ENCODE peak calls at places on chromosome 14, in four cellular contexts. N, K, A and C are unnamed samples.

GRCh38 chr14:23494223-23494622 is 24.7 kb downstream of the NGDN start:
- DNase-seq in N (peak; percentile 82), K (no peak), A (no peak), C (no peak)

GRCh38 chr14:29930283-29930682 is 2.6 kb upstream of the PRKD1 start:
- DNase-seq in N (peak; percentile 69), K (no peak), A (no peak), C (no peak)

GRCh38 chr14:101227611-101228594 is 324.4 kb upstream of the RTL1 start:
- DNase-seq in N (no peak), K (no peak), A (no peak), C (no peak)

GRCh38 chr14:87529081-87529480 is 463.9 kb downstream of the GALC start:
- DNase-seq in N (no peak), K (no peak), A (no peak), C (no peak)

GRCh38 chr14:55353686-55354467 is 57.8 kb downstream of the ATG14 start:
- DNase-seq in N (no peak), K (no peak), A (no peak), C (peak; percentile 26)

GRCh38 chr14:31414190-31414833 is 6.0 kb downstream of the HEATR5A start:
- DNase-seq in N (peak; percentile 13), K (no peak), A (no peak), C (no peak)

GRCh38 chr14:106459971-106460730 is 933.8 kb downstream of the TMEM121 start:
- DNase-seq in N (no peak), K (no peak), A (no peak), C (peak; percentile 20)

GRCh38 chr14:67547224-67547780 is 14.2 kb downstream of the PLEKHH1 start:
- DNase-seq in N (no peak), K (no peak), A (no peak), C (no peak)

GRCh38 chr14:70894868-70895267 is 12.4 kb upstream of the PCNX1 start:
- DNase-seq in N (no peak), K (no peak), A (no peak), C (no peak)

GRCh38 chr14:97641827-97642226 is 844.6 kb downstream of the VRK1 start:
- DNase-seq in N (no peak), K (peak; percentile 11), A (no peak), C (no peak)

GRCh38 chr14:35285168-35285990 is 6.8 kb upstream of the PSMA6 start:
- DNase-seq in N (no peak), K (no peak), A (no peak), C (no peak)

GRCh38 chr14:54447231-54447692 is 6.1 kb upstream of the CNIH1 start:
- DNase-seq in N (peak; percentile 86), K (no peak), A (no peak), C (peak; percentile 78)

GRCh38 chr14:45177081-45177480 is 41.4 kb downstream of the FANCM start:
- DNase-seq in N (peak; percentile 95), K (no peak), A (no peak), C (no peak)

GRCh38 chr14:52926994-52927393 is 23.9 kb downstream of the FERMT2 start:
- DNase-seq in N (peak; percentile 55), K (no peak), A (no peak), C (no peak)

GRCh38 chr14:35909675-35910074 is 83.5 kb downstream of the BRMS1L start:
- DNase-seq in N (no peak), K (no peak), A (no peak), C (peak; percentile 44)

GRCh38 chr14:95477411-95478089 is 38.9 kb downstream of the SYNE3 start:
- DNase-seq in N (no peak), K (no peak), A (no peak), C (no peak)

GRCh38 chr14:71050227-71050823 is 143.1 kb downstream of the PCNX1 start:
- DNase-seq in N (peak; percentile 27), K (no peak), A (no peak), C (no peak)

GRCh38 chr14:21846227-21846885 is 172.7 kb upstream of the OR4E1 start:
- DNase-seq in N (peak; percentile 17), K (peak; percentile 17), A (peak; percentile 47), C (peak; percentile 49)

GRCh38 chr14:98197933-98198332 is 1074.1 kb downstream of the BCL11B start:
- DNase-seq in N (no peak), K (no peak), A (no peak), C (no peak)

GRCh38 chr14:95498622-95499353 is 17.7 kb downstream of the SYNE3 start:
- DNase-seq in N (peak; percentile 31), K (no peak), A (no peak), C (no peak)

GRCh38 chr14:22185191-22185590 is 403.8 kb downstream of the DAD1 start:
- DNase-seq in N (peak; percentile 6), K (no peak), A (no peak), C (no peak)

GRCh38 chr14:56422703-56423213 is 156.8 kb upstream of the TMEM260 start:
- DNase-seq in N (peak; percentile 92), K (peak; percentile 23), A (peak; percentile 60), C (peak; percentile 31)

GRCh38 chr14:24323341-24323740 is 11.5 kb downstream of the ADCY4 start:
- DNase-seq in N (no peak), K (no peak), A (no peak), C (no peak)

GRCh38 chr14:65910108-65910507 is 497.6 kb downstream of the FUT8 start:
- DNase-seq in N (peak; percentile 81), K (no peak), A (no peak), C (no peak)

GRCh38 chr14:74882103-74882920 is 596 bp downstream of the DLST start:
- DNase-seq in N (peak; percentile 57), K (peak; percentile 58), A (peak; percentile 76), C (peak; percentile 65)

GRCh38 chr14:71591929-71592328 is 340.3 kb upstream of the RGS6 start:
- DNase-seq in N (peak; percentile 67), K (no peak), A (no peak), C (no peak)

GRCh38 chr14:30525833-30526232 is 33.1 kb upstream of the G2E3 start:
- DNase-seq in N (peak; percentile 15), K (no peak), A (no peak), C (no peak)

GRCh38 chr14:30180219-30180618 is 252.6 kb upstream of the PRKD1 start:
- DNase-seq in N (peak; percentile 51), K (no peak), A (no peak), C (no peak)

GRCh38 chr14:57845802-57846531 is 19.9 kb downstream of the SLC35F4 start:
- DNase-seq in N (no peak), K (no peak), A (no peak), C (no peak)

GRCh38 chr14:101405171-101405883 is 156.0 kb upstream of the DIO3 start:
- DNase-seq in N (peak; percentile 94), K (no peak), A (no peak), C (peak; percentile 26)

GRCh38 chr14:51926449-51926848 is 62.9 kb upstream of the RTRAF start:
- DNase-seq in N (no peak), K (no peak), A (no peak), C (no peak)

DNA sequence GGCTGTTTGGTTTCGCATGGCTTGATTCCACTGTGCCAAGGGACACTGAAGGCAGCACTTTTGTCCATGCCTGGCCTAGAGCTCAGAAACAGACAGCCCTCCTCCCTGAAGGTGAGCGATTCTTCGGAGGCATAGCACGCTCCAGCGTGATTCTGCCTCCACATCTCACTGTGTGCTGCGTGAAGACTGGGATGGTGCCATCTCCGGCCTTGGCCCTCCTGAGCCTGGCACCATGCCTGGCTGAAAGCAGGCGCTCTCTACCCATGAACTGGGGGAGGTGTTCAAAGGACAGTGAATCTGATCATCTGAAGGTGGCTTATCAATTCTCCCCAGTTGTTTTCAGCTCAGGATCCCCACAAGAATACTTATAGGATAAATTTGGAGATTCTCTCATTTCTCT is 187.4 kb downstream of the TTC7B start:
- DNase-seq in N (no peak), K (no peak), A (no peak), C (no peak)
- H3K4me1 ChIP-seq in N (peaks cover 19% of the 10 kb centered on the region), K (peaks cover 66% of the 10 kb centered on the region), A (peaks cover 13% of the 10 kb centered on the region), C (no peaks in the 10 kb centered on the region)

DNA sequence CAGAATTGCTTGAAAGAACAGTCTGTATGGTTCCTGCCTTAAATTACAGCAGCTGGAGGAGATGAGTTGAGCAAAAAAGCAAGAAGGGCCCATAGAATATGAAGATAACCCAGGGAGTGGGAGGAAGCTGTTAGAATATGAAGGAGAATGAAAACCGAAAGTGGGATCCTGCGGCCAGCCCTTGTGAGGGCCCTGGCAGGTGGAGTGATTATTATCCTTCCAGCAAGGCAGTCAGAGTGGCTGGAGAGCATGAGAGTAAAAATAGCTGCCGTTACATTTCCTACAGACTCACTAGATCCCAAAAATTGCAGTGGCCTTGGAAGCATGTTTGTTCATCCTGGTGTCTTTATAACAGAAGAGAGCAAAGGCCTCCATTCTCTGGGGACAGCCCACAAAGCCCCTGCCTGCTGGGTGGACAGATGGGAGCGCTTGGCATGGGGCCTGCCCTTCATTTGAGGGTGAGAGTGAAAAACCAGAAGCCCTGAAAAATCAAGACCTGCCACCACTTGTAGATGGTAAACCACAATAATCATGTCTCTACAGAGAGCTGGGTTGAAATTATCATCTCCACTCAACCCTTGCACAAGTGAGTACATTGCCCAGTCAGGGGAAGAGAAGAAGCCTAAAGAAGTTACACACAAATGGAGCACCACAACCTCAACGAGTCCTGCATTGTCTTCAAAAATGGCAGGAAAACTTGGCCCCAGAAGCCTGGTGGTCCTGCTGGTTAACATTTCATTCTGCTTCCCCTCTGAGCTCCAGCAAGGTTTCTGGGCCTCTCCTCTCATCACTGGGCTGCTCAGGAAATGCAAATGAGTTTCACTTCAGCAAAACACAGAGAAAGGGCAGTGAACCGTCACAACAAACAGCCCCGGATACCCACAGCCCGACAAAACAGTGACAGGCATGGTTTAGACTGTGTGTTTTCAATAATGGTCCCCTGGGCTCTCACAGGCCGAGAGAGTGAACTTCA is 20.5 kb downstream of the ZDHHC22 start:
- DNase-seq in N (peak; percentile 32), K (no peak), A (no peak), C (peak; percentile 59)
- H3K4me1 ChIP-seq in N (peaks cover 13% of the 10 kb centered on the region), K (peaks cover 66% of the 10 kb centered on the region), A (peaks cover 13% of the 10 kb centered on the region), C (peaks cover 34% of the 10 kb centered on the region)

DNA sequence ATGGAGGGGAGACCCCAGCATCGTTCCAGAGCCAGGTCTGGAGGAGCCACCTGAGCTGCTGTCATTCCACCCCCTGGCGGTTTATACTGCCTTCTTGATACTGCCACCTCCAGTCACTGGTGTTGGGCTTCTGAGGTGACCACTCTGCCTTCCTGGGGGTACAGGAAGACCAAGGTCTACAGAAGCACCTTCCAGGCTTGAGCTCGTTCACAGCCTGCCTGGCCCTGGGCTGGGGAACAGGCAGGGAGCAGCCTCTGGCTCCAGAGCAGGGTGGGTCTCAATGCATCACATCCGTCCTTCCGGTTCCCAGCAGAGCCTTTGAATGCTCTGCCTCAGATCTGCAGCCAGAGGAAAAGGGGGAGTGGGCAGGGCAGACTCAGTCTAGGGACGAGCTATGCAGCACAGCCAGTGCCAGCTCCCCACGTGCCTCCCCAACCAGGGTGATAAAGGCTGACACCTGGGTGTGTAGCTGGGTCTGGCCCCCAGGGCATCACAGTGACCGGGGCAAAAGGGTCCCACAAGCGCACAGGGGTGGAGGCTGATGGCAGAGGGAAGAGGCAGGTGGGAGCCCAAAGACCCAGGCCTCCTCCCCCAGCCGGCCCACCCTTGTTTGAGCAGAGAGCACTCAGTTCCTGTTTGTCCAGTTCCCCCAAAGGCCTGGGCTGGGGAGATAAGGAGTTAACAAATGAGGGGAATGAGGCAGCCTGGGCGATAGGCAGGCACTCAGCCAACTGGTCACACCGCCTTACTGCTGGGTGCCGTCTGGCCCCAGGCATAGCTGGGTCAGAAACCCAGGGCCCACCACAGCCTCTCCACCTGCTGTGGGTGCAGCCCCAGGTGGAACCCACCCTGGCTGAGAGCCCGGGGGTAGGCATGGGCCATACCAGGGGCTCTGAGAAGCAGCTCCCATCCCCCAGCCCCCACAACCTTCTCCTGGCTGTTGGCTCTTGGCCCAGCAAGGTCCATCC is 17.1 kb downstream of the DEGS2 start:
- DNase-seq in N (peak; percentile 53), K (peak; percentile 23), A (peak; percentile 85), C (peak; percentile 78)
- H3K4me1 ChIP-seq in N (peaks cover 11% of the 10 kb centered on the region), K (no peaks in the 10 kb centered on the region), A (peaks cover 8% of the 10 kb centered on the region), C (peaks cover 61% of the 10 kb centered on the region)

DNA sequence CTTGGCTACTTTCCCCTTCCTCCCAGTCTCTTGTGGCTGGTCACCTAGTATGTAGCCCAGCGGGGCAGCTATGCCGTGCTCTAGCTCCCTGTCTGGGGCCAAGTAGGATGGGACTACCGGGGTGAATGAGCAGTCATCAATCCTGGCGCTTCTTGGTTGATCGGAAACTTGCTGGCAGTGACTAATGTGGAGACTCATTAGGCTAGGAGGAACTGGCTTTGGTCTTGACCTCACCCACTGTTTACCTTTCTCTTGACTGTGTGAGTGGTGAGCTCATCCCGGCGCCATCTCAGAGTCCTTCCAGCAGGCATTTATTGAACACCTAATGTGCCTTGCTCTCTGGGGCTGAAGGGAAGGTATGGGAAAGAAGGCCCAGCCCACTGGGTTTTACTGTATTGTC is 16.0 kb downstream of the PLEKHG3 start:
- DNase-seq in N (no peak), K (no peak), A (no peak), C (peak; percentile 81)
- H3K4me1 ChIP-seq in N (peaks cover 41% of the 10 kb centered on the region), K (peaks cover 24% of the 10 kb centered on the region), A (peaks cover 79% of the 10 kb centered on the region), C (peaks cover 99% of the 10 kb centered on the region)